ENCODE peak calls at places on chromosomes 12 and 14, in four cellular contexts. One of them, this sample, is unnamed.

GRCh38 chr12:28190321-28191017 is at the start of gene CCDC91:
- DNase-seq in K562: peak
- DNase-seq in HCT116: peak
- DNase-seq in HepG2: peak
- DNase-seq in this sample: peak

GRCh38 chr12:59636945-59637656 is 41.3 kb downstream of the SLC16A7 start:
- DNase-seq in K562: no peak
- DNase-seq in HCT116: no peak
- DNase-seq in HepG2: no peak
- DNase-seq in this sample: peak

GRCh38 chr12:53625946-53626701 is at the start of gene ATF7:
- DNase-seq in K562: peak
- DNase-seq in HCT116: peak
- DNase-seq in HepG2: peak
- DNase-seq in this sample: peak

GRCh38 chr14:61468063-61468825 is 146.9 kb downstream of the PRKCH start:
- DNase-seq in K562: no peak
- DNase-seq in HCT116: no peak
- DNase-seq in HepG2: no peak
- DNase-seq in this sample: no peak

GRCh38 chr12:68481181-68481941 is 129.3 kb upstream of the RAP1B start:
- DNase-seq in K562: no peak
- DNase-seq in HCT116: no peak
- DNase-seq in HepG2: no peak
- DNase-seq in this sample: peak

GRCh38 chr12:61412209-61412608 is 848.0 kb upstream of the USP15 start:
- DNase-seq in K562: no peak
- DNase-seq in HCT116: no peak
- DNase-seq in HepG2: no peak
- DNase-seq in this sample: no peak

GRCh38 chr12:9813821-9814798 is 13.2 kb upstream of the KLRF1 start:
- DNase-seq in K562: peak
- DNase-seq in HCT116: peak
- DNase-seq in HepG2: peak
- DNase-seq in this sample: peak

GRCh38 chr14:27686137-27686536 is 1080.5 kb upstream of the FOXG1 start:
- DNase-seq in K562: no peak
- DNase-seq in HCT116: no peak
- DNase-seq in HepG2: no peak
- DNase-seq in this sample: no peak

GRCh38 chr14:36524220-36524837 is 4.3 kb upstream of the NKX2-1 start:
- DNase-seq in K562: no peak
- DNase-seq in HCT116: no peak
- DNase-seq in HepG2: no peak
- DNase-seq in this sample: no peak

GRCh38 chr14:104856869-104857860 is 7.9 kb upstream of the CEP170B start:
- DNase-seq in K562: peak
- DNase-seq in HCT116: no peak
- DNase-seq in HepG2: no peak
- DNase-seq in this sample: no peak

GRCh38 chr14:104858811-104859426 is 6.1 kb upstream of the CEP170B start:
- DNase-seq in K562: no peak
- DNase-seq in HCT116: no peak
- DNase-seq in HepG2: no peak
- DNase-seq in this sample: no peak

GRCh38 chr14:104851896-104852663 is 13.0 kb upstream of the CEP170B start:
- DNase-seq in K562: peak
- DNase-seq in HCT116: no peak
- DNase-seq in HepG2: no peak
- DNase-seq in this sample: no peak

GRCh38 chr14:104856157-104856868 is 8.8 kb upstream of the CEP170B start:
- DNase-seq in K562: no peak
- DNase-seq in HCT116: no peak
- DNase-seq in HepG2: no peak
- DNase-seq in this sample: no peak

GRCh38 chr14:104855532-104856090 is 9.5 kb upstream of the CEP170B start:
- DNase-seq in K562: no peak
- DNase-seq in HCT116: no peak
- DNase-seq in HepG2: no peak
- DNase-seq in this sample: no peak
- TF ChIP-seq SRF in K562: no peak
- TF ChIP-seq SRF in HCT116: no peak
- TF ChIP-seq SRF in HepG2: no peak
- TF ChIP-seq SRF in this sample: no peak

GRCh38 chr12:116204785-116205184 is 72.7 kb downstream of the MED13L start:
- DNase-seq in K562: no peak
- DNase-seq in HCT116: no peak
- DNase-seq in HepG2: no peak
- DNase-seq in this sample: no peak

GRCh38 chr12:116202433-116202832 is 75.1 kb downstream of the MED13L start:
- DNase-seq in K562: no peak
- DNase-seq in HCT116: no peak
- DNase-seq in HepG2: no peak
- DNase-seq in this sample: no peak

GRCh38 chr12:116202940-116203339 is 74.6 kb downstream of the MED13L start:
- DNase-seq in K562: no peak
- DNase-seq in HCT116: no peak
- DNase-seq in HepG2: no peak
- DNase-seq in this sample: no peak

GRCh38 chr12:116201908-116202307 is 75.6 kb downstream of the MED13L start:
- DNase-seq in K562: no peak
- DNase-seq in HCT116: no peak
- DNase-seq in HepG2: no peak
- DNase-seq in this sample: no peak

GRCh38 chr12:116204169-116204568 is 73.3 kb downstream of the MED13L start:
- DNase-seq in K562: no peak
- DNase-seq in HCT116: no peak
- DNase-seq in HepG2: no peak
- DNase-seq in this sample: no peak
- H3K4me2 ChIP-seq in K562: no peak
- H3K4me2 ChIP-seq in HCT116: no peak
- H3K4me2 ChIP-seq in HepG2: no peak
- H3K4me2 ChIP-seq in this sample: no peak

DNA sequence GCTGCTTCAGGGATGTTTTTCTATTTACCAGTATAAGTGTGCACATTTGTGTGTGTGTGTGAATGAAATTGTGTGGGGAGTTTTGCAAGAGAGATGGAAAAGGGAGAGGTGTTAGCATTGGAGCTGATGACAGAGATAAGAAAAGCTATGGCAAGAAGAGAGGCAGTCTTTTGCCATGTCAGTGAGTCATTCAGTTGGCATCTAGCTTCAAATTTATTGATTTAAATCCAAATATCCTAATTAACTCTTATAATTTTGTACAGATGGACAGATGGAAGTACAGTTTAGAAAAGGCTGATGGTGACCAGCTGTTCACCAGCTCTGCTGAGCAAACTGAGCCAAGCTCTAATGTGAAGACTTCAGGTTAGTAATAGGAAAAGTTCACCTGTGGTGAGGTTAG is 3.3 kb upstream of the BHLHE41 start:
- DNase-seq in K562: no peak
- DNase-seq in HCT116: no peak
- DNase-seq in HepG2: no peak
- DNase-seq in this sample: no peak
- TF ChIP-seq SRF in K562: no peak
- TF ChIP-seq SRF in HCT116: no peak
- TF ChIP-seq SRF in HepG2: no peak
- TF ChIP-seq SRF in this sample: no peak

GRCh38 chr12:5083955-5084849 is 40.5 kb downstream of the KCNA5 start:
- DNase-seq in K562: peak
- DNase-seq in HCT116: peak
- DNase-seq in HepG2: peak
- DNase-seq in this sample: peak

GRCh38 chr12:5085896-5086295 is 42.2 kb downstream of the KCNA5 start:
- DNase-seq in K562: no peak
- DNase-seq in HCT116: no peak
- DNase-seq in HepG2: no peak
- DNase-seq in this sample: no peak

GRCh38 chr12:5094550-5094949 is 50.9 kb downstream of the KCNA5 start:
- DNase-seq in K562: no peak
- DNase-seq in HCT116: no peak
- DNase-seq in HepG2: no peak
- DNase-seq in this sample: no peak

GRCh38 chr12:5087831-5088554 is 44.3 kb downstream of the KCNA5 start:
- DNase-seq in K562: no peak
- DNase-seq in HCT116: no peak
- DNase-seq in HepG2: no peak
- DNase-seq in this sample: no peak

GRCh38 chr12:5088586-5089264 is 45.0 kb downstream of the KCNA5 start:
- DNase-seq in K562: no peak
- DNase-seq in HCT116: no peak
- DNase-seq in HepG2: no peak
- DNase-seq in this sample: no peak
- H3K4me2 ChIP-seq in K562: no peak
- H3K4me2 ChIP-seq in HCT116: no peak
- H3K4me2 ChIP-seq in HepG2: no peak
- H3K4me2 ChIP-seq in this sample: no peak

GRCh38 chr12:13044002-13044858 is at the start of gene FAM234B:
- DNase-seq in K562: peak
- DNase-seq in HCT116: peak
- DNase-seq in HepG2: peak
- DNase-seq in this sample: no peak
- TF ChIP-seq SRF in K562: no peak
- TF ChIP-seq SRF in HCT116: no peak
- TF ChIP-seq SRF in HepG2: no peak
- TF ChIP-seq SRF in this sample: no peak

GRCh38 chr12:94997061-94997460 is 6.4 kb downstream of the NDUFA12 start:
- DNase-seq in K562: no peak
- DNase-seq in HCT116: no peak
- DNase-seq in HepG2: no peak
- DNase-seq in this sample: no peak

GRCh38 chr12:94998322-94998721 is 5.2 kb downstream of the NDUFA12 start:
- DNase-seq in K562: no peak
- DNase-seq in HCT116: no peak
- DNase-seq in HepG2: no peak
- DNase-seq in this sample: no peak

GRCh38 chr12:94997726-94998125 is 5.8 kb downstream of the NDUFA12 start:
- DNase-seq in K562: no peak
- DNase-seq in HCT116: no peak
- DNase-seq in HepG2: no peak
- DNase-seq in this sample: no peak

GRCh38 chr12:94990222-94990621 is 13.3 kb downstream of the NDUFA12 start:
- DNase-seq in K562: no peak
- DNase-seq in HCT116: no peak
- DNase-seq in HepG2: no peak
- DNase-seq in this sample: peak

GRCh38 chr12:94994312-94994711 is 9.2 kb downstream of the NDUFA12 start:
- DNase-seq in K562: peak
- DNase-seq in HCT116: peak
- DNase-seq in HepG2: no peak
- DNase-seq in this sample: no peak
- H3K4me2 ChIP-seq in K562: no peak
- H3K4me2 ChIP-seq in HCT116: peak
- H3K4me2 ChIP-seq in HepG2: no peak
- H3K4me2 ChIP-seq in this sample: no peak

GRCh38 chr12:25200703-25201102 is 5.7 kb downstream of the ETFRF1 start:
- DNase-seq in K562: no peak
- DNase-seq in HCT116: no peak
- DNase-seq in HepG2: no peak
- DNase-seq in this sample: no peak
- TF ChIP-seq SRF in K562: no peak
- TF ChIP-seq SRF in HCT116: no peak
- TF ChIP-seq SRF in HepG2: no peak
- TF ChIP-seq SRF in this sample: no peak

DNA sequence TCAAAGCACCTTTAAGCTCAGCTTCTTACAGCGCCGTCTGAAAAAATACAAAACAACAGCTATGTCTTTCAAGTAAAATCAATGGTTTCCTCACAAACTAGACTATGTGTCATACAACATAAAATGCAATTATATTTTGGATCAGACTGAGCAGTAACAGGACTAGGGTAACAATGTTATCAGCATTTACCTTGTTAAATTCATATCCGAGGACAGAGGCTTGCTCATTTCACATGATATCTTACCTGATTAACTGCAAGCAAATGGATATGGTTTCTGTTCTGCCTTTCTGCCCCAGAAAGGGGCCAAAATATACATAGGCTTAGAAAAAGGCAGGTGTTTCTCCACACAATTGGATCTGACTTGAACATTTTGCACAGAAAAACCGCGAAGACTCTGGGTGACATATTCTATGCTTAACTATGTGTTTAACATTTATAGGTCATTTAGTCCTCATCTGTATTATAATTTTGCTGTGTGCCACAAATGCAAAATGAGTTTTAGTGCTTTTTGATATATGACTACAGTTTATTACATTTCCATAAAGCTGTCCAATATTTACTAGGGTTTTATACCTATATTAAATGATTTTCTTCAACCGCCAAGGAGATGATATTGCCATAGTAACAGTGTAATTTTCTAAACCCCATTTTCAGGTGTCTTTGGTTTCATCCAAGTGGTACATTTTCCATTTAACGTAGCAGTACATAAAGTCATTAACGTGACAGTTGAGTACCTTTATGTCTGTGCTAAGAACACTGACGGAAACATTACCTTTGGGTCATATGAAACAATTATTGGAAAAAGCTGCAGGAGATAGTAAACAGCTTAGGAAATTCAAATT is 249.3 kb upstream of the KRR1 start:
- DNase-seq in K562: no peak
- DNase-seq in HCT116: no peak
- DNase-seq in HepG2: no peak
- DNase-seq in this sample: no peak
- H3K4me2 ChIP-seq in K562: no peak
- H3K4me2 ChIP-seq in HCT116: peak
- H3K4me2 ChIP-seq in HepG2: no peak
- H3K4me2 ChIP-seq in this sample: no peak

GRCh38 chr14:76762617-76763361 is 1.5 kb downstream of the VASH1 start:
- DNase-seq in K562: peak
- DNase-seq in HCT116: no peak
- DNase-seq in HepG2: no peak
- DNase-seq in this sample: no peak
- TF ChIP-seq SRF in K562: no peak
- TF ChIP-seq SRF in HCT116: no peak
- TF ChIP-seq SRF in HepG2: no peak
- TF ChIP-seq SRF in this sample: no peak

GRCh38 chr12:71041481-71041880 is 116.3 kb downstream of the TSPAN8 start:
- DNase-seq in K562: no peak
- DNase-seq in HCT116: no peak
- DNase-seq in HepG2: no peak
- DNase-seq in this sample: no peak

GRCh38 chr12:71046215-71046614 is 111.6 kb downstream of the TSPAN8 start:
- DNase-seq in K562: no peak
- DNase-seq in HCT116: no peak
- DNase-seq in HepG2: no peak
- DNase-seq in this sample: no peak

GRCh38 chr12:71045781-71046180 is 112.0 kb downstream of the TSPAN8 start:
- DNase-seq in K562: no peak
- DNase-seq in HCT116: no peak
- DNase-seq in HepG2: no peak
- DNase-seq in this sample: no peak
- H3K4me2 ChIP-seq in K562: no peak
- H3K4me2 ChIP-seq in HCT116: no peak
- H3K4me2 ChIP-seq in HepG2: no peak
- H3K4me2 ChIP-seq in this sample: no peak